ENCODE peak calls at places on chromosomes 13 and 19, in six cellular contexts. One of them, this sample, is unnamed.

GRCh38 chr19:18814063-18814462 is 17.7 kb upstream of the UPF1 start:
- DNase-seq in mesendoderm: no peak
- DNase-seq in H1: no peak
- DNase-seq in H9: no peak
- DNase-seq in mesenchymal stem cell: no peak
- DNase-seq in IMR-90: no peak
- DNase-seq in this sample: no peak

GRCh38 chr19:36201684-36202083 is 12.8 kb downstream of the ZNF565 start:
- DNase-seq in IMR-90: no peak
- DNase-seq in H9: no peak
- DNase-seq in mesenchymal stem cell: no peak
- DNase-seq in H1: no peak
- DNase-seq in mesendoderm: no peak
- DNase-seq in this sample: no peak

GRCh38 chr13:99308481-99309087 is 1.4 kb upstream of the GPR183 start:
- DNase-seq in H9: no peak
- DNase-seq in mesendoderm: no peak
- DNase-seq in IMR-90: peak; percentile 63
- DNase-seq in mesenchymal stem cell: peak; percentile 86
- DNase-seq in H1: no peak
- DNase-seq in this sample: no peak

GRCh38 chr19:37719111-37719926 is at the start of gene ZNF607:
- DNase-seq in H1: peak; percentile 96
- DNase-seq in IMR-90: peak; percentile 84
- DNase-seq in mesendoderm: peak; percentile 97
- DNase-seq in H9: peak; percentile 97
- DNase-seq in mesenchymal stem cell: peak; percentile 88
- DNase-seq in this sample: peak; percentile 87

GRCh38 chr19:29393915-29394460 is 131.8 kb upstream of the VSTM2B start:
- DNase-seq in H9: no peak
- DNase-seq in mesenchymal stem cell: no peak
- DNase-seq in H1: no peak
- DNase-seq in mesendoderm: peak; percentile 59
- DNase-seq in IMR-90: no peak
- DNase-seq in this sample: no peak

GRCh38 chr19:13825489-13826475 is 30.5 kb downstream of the ZSWIM4 start:
- DNase-seq in H1: peak; percentile 91
- DNase-seq in H9: peak; percentile 93
- DNase-seq in IMR-90: no peak
- DNase-seq in mesendoderm: peak; percentile 87
- DNase-seq in mesenchymal stem cell: peak; percentile 77
- DNase-seq in this sample: no peak

GRCh38 chr13:64471916-64472315 is 2758.2 kb downstream of the PCDH9 start:
- DNase-seq in mesenchymal stem cell: peak; percentile 57
- DNase-seq in H9: no peak
- DNase-seq in mesendoderm: peak; percentile 46
- DNase-seq in IMR-90: peak; percentile 60
- DNase-seq in H1: no peak
- DNase-seq in this sample: no peak

GRCh38 chr13:87953381-87953780 is 282.2 kb downstream of the SLITRK5 start:
- DNase-seq in H1: no peak
- DNase-seq in mesenchymal stem cell: no peak
- DNase-seq in H9: no peak
- DNase-seq in mesendoderm: no peak
- DNase-seq in IMR-90: no peak
- DNase-seq in this sample: no peak

GRCh38 chr13:76012091-76012721 is 376.1 kb downstream of the LMO7 start:
- DNase-seq in H1: no peak
- DNase-seq in mesenchymal stem cell: peak; percentile 28
- DNase-seq in IMR-90: peak; percentile 40
- DNase-seq in H9: no peak
- DNase-seq in mesendoderm: peak; percentile 71
- DNase-seq in this sample: no peak

GRCh38 chr19:35559781-35560180 is 3.7 kb downstream of the ATP4A start:
- DNase-seq in mesendoderm: no peak
- DNase-seq in IMR-90: no peak
- DNase-seq in H9: no peak
- DNase-seq in mesenchymal stem cell: no peak
- DNase-seq in H1: no peak
- DNase-seq in this sample: no peak

GRCh38 chr13:109131698-109132257 is 502.4 kb downstream of the MYO16 start:
- DNase-seq in IMR-90: peak; percentile 21
- DNase-seq in mesenchymal stem cell: peak; percentile 79
- DNase-seq in H9: no peak
- DNase-seq in mesendoderm: peak; percentile 62
- DNase-seq in H1: no peak
- DNase-seq in this sample: no peak

GRCh38 chr19:57888494-57889231 is at the start of gene ZNF814:
- DNase-seq in H9: peak; percentile 94
- DNase-seq in IMR-90: peak; percentile 84
- DNase-seq in mesenchymal stem cell: peak; percentile 92
- DNase-seq in mesendoderm: peak; percentile 99
- DNase-seq in H1: peak; percentile 93
- DNase-seq in this sample: peak; percentile 86

GRCh38 chr13:113074876-113075275 is 30.7 kb upstream of the F7 start:
- DNase-seq in H1: no peak
- DNase-seq in IMR-90: no peak
- DNase-seq in mesenchymal stem cell: no peak
- DNase-seq in H9: no peak
- DNase-seq in mesendoderm: no peak
- DNase-seq in this sample: no peak

GRCh38 chr13:45928843-45929242 is 77.3 kb upstream of the SIAH3 start:
- DNase-seq in mesenchymal stem cell: no peak
- DNase-seq in mesendoderm: no peak
- DNase-seq in IMR-90: no peak
- DNase-seq in H1: no peak
- DNase-seq in H9: no peak
- DNase-seq in this sample: no peak

GRCh38 chr13:110293649-110294048 is 13.3 kb downstream of the COL4A1 start:
- DNase-seq in H1: no peak
- DNase-seq in mesenchymal stem cell: no peak
- DNase-seq in H9: no peak
- DNase-seq in mesendoderm: no peak
- DNase-seq in IMR-90: no peak
- DNase-seq in this sample: no peak

GRCh38 chr13:78660130-78660857 is 1.3 kb upstream of the OBI1 start:
- DNase-seq in H1: no peak
- DNase-seq in mesendoderm: peak; percentile 82
- DNase-seq in mesenchymal stem cell: no peak
- DNase-seq in IMR-90: no peak
- DNase-seq in H9: peak; percentile 46
- DNase-seq in this sample: no peak

GRCh38 chr19:18503337-18503970 is 18.4 kb downstream of the ELL start:
- DNase-seq in IMR-90: no peak
- DNase-seq in H9: no peak
- DNase-seq in H1: no peak
- DNase-seq in mesenchymal stem cell: no peak
- DNase-seq in mesendoderm: no peak
- DNase-seq in this sample: no peak

GRCh38 chr19:40283414-40284250 is 1.5 kb downstream of the AKT2 start:
- DNase-seq in IMR-90: peak; percentile 19
- DNase-seq in H1: no peak
- DNase-seq in H9: no peak
- DNase-seq in mesendoderm: no peak
- DNase-seq in mesenchymal stem cell: peak; percentile 45
- DNase-seq in this sample: no peak

GRCh38 chr13:43653980-43654379 is 132.8 kb downstream of the ENOX1 start:
- DNase-seq in mesendoderm: no peak
- DNase-seq in H1: no peak
- DNase-seq in H9: no peak
- DNase-seq in IMR-90: no peak
- DNase-seq in mesenchymal stem cell: no peak
- DNase-seq in this sample: no peak

GRCh38 chr19:3770136-3771032 is 1.6 kb downstream of the RAX2 start:
- DNase-seq in IMR-90: no peak
- DNase-seq in H9: no peak
- DNase-seq in mesenchymal stem cell: no peak
- DNase-seq in H1: no peak
- DNase-seq in mesendoderm: no peak
- DNase-seq in this sample: no peak

GRCh38 chr13:33610471-33611015 is 207.4 kb upstream of the RFC3 start:
- DNase-seq in H9: peak; percentile 84
- DNase-seq in H1: peak; percentile 56
- DNase-seq in mesenchymal stem cell: no peak
- DNase-seq in IMR-90: no peak
- DNase-seq in mesendoderm: peak; percentile 83
- DNase-seq in this sample: peak; percentile 26

GRCh38 chr19:7301525-7301924 is 7.3 kb upstream of the INSR start:
- DNase-seq in H9: no peak
- DNase-seq in H1: no peak
- DNase-seq in mesenchymal stem cell: no peak
- DNase-seq in IMR-90: no peak
- DNase-seq in mesendoderm: no peak
- DNase-seq in this sample: no peak

GRCh38 chr19:13742756-13743155 is 21.6 kb upstream of the MRI1 start:
- DNase-seq in H9: no peak
- DNase-seq in mesendoderm: no peak
- DNase-seq in mesenchymal stem cell: no peak
- DNase-seq in H1: no peak
- DNase-seq in IMR-90: peak; percentile 63
- DNase-seq in this sample: no peak

GRCh38 chr13:52599037-52599852 is 43.0 kb upstream of the HNRNPA1L2 start:
- DNase-seq in H9: no peak
- DNase-seq in IMR-90: peak; percentile 71
- DNase-seq in H1: no peak
- DNase-seq in mesenchymal stem cell: no peak
- DNase-seq in mesendoderm: no peak
- DNase-seq in this sample: no peak

GRCh38 chr19:46016426-46017094 is 6.3 kb downstream of the PGLYRP1 start:
- DNase-seq in mesenchymal stem cell: peak; percentile 78
- DNase-seq in H1: peak; percentile 86
- DNase-seq in mesendoderm: peak; percentile 85
- DNase-seq in IMR-90: peak; percentile 68
- DNase-seq in H9: peak; percentile 92
- DNase-seq in this sample: peak; percentile 81

GRCh38 chr13:44374348-44374712 is 706 bp downstream of the SERP2 start:
- DNase-seq in mesenchymal stem cell: no peak
- DNase-seq in IMR-90: no peak
- DNase-seq in mesendoderm: no peak
- DNase-seq in H9: no peak
- DNase-seq in H1: no peak
- DNase-seq in this sample: peak; percentile 37

GRCh38 chr13:106513025-106513424 is 22.4 kb downstream of the EFNB2 start:
- DNase-seq in mesendoderm: no peak
- DNase-seq in IMR-90: peak; percentile 45
- DNase-seq in H9: no peak
- DNase-seq in mesenchymal stem cell: peak; percentile 39
- DNase-seq in H1: no peak
- DNase-seq in this sample: no peak

GRCh38 chr19:1220452-1221037 is 15.0 kb downstream of the STK11 start:
- DNase-seq in mesendoderm: no peak
- DNase-seq in mesenchymal stem cell: no peak
- DNase-seq in H9: no peak
- DNase-seq in IMR-90: no peak
- DNase-seq in H1: peak; percentile 67
- DNase-seq in this sample: no peak

GRCh38 chr13:44317752-44318550 is 55.7 kb upstream of the SERP2 start:
- DNase-seq in mesenchymal stem cell: no peak
- DNase-seq in mesendoderm: no peak
- DNase-seq in IMR-90: peak; percentile 72
- DNase-seq in H9: no peak
- DNase-seq in H1: no peak
- DNase-seq in this sample: no peak

GRCh38 chr19:51006406-51006805 is 5.0 kb upstream of the KLK8 start:
- DNase-seq in mesendoderm: no peak
- DNase-seq in mesenchymal stem cell: no peak
- DNase-seq in IMR-90: no peak
- DNase-seq in H9: no peak
- DNase-seq in H1: no peak
- DNase-seq in this sample: no peak

GRCh38 chr13:43766766-43767165 is 20.0 kb downstream of the ENOX1 start:
- DNase-seq in mesenchymal stem cell: no peak
- DNase-seq in H1: no peak
- DNase-seq in IMR-90: no peak
- DNase-seq in mesendoderm: no peak
- DNase-seq in H9: no peak
- DNase-seq in this sample: no peak

GRCh38 chr13:76885203-76886004 is 801 bp downstream of the KCTD12 start:
- DNase-seq in mesenchymal stem cell: peak; percentile 82
- DNase-seq in H9: peak; percentile 65
- DNase-seq in H1: peak; percentile 75
- DNase-seq in IMR-90: peak; percentile 61
- DNase-seq in mesendoderm: peak; percentile 79
- DNase-seq in this sample: peak; percentile 48

GRCh38 chr13:80441968-80442367 is 101.0 kb upstream of the SPRY2 start:
- DNase-seq in H1: no peak
- DNase-seq in H9: no peak
- DNase-seq in mesendoderm: no peak
- DNase-seq in IMR-90: no peak
- DNase-seq in mesenchymal stem cell: no peak
- DNase-seq in this sample: no peak

GRCh38 chr13:48975101-48975925 is at the start of gene FNDC3A:
- DNase-seq in H1: peak; percentile 84
- DNase-seq in IMR-90: peak; percentile 64
- DNase-seq in H9: peak; percentile 79
- DNase-seq in mesenchymal stem cell: peak; percentile 74
- DNase-seq in mesendoderm: peak; percentile 90
- DNase-seq in this sample: no peak
- H2AK5ac ChIP-seq in H1: no peak within 1 kb of the TSS
- H2AK5ac ChIP-seq in IMR-90: peak within 1 kb of the TSS; percentile 20
- H2AK5ac ChIP-seq in H9: no peak within 1 kb of the TSS
- H2AK5ac ChIP-seq in mesenchymal stem cell: no peak within 1 kb of the TSS
- H2AK5ac ChIP-seq in mesendoderm: no peak within 1 kb of the TSS
- H2AK5ac ChIP-seq in this sample: peak within 1 kb of the TSS; percentile 8

GRCh38 chr19:54430306-54431254 is 15.3 kb downstream of the TTYH1 start:
- DNase-seq in mesenchymal stem cell: peak; percentile 68
- DNase-seq in H1: peak; percentile 94
- DNase-seq in H9: peak; percentile 85
- DNase-seq in mesendoderm: peak; percentile 91
- DNase-seq in IMR-90: no peak
- DNase-seq in this sample: no peak
- H2AK5ac ChIP-seq in mesenchymal stem cell: no peak overlapping the region
- H2AK5ac ChIP-seq in H1: no peak overlapping the region
- H2AK5ac ChIP-seq in H9: no peak overlapping the region
- H2AK5ac ChIP-seq in mesendoderm: no peak overlapping the region
- H2AK5ac ChIP-seq in IMR-90: peak overlapping the region; percentile 31
- H2AK5ac ChIP-seq in this sample: peak overlapping the region; percentile 88

GRCh38 chr19:48794291-48794690 is 16.5 kb downstream of the BCAT2 start:
- DNase-seq in IMR-90: no peak
- DNase-seq in mesenchymal stem cell: no peak
- DNase-seq in H1: no peak
- DNase-seq in mesendoderm: no peak
- DNase-seq in H9: no peak
- DNase-seq in this sample: no peak
- H2AK5ac ChIP-seq in IMR-90: peak overlapping the region; percentile 1
- H2AK5ac ChIP-seq in mesenchymal stem cell: peak overlapping the region; percentile 5
- H2AK5ac ChIP-seq in H1: peak overlapping the region; percentile 70
- H2AK5ac ChIP-seq in mesendoderm: no peak overlapping the region
- H2AK5ac ChIP-seq in H9: no peak overlapping the region
- H2AK5ac ChIP-seq in this sample: peak overlapping the region; percentile 34

DNA sequence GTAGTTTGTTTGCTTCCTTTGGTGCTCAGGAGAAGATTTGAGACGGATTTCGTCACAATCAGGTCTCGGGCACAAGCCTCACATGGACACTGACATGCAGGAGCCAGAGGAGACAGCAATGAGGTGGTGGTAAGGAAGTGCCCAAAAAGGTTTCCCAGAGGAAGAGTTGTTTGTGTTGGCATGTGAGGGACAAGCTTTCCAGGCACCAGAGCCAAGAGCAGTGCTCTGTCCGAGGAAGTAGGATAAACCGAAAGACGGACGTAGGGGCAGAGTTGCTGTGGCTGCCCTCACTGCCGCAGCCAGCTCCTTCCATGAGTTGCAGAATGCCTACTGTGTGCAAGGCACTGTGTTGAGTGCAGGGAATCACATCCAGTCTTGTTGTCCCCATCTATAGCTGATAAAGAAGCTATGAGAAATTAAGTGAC is 27.7 kb downstream of the SAE1 start:
- DNase-seq in mesenchymal stem cell: no peak
- DNase-seq in mesendoderm: no peak
- DNase-seq in H9: no peak
- DNase-seq in IMR-90: no peak
- DNase-seq in H1: no peak
- DNase-seq in this sample: no peak
- H2AK5ac ChIP-seq in mesenchymal stem cell: peak overlapping the region; percentile 88
- H2AK5ac ChIP-seq in mesendoderm: peak overlapping the region; percentile 57
- H2AK5ac ChIP-seq in H9: no peak overlapping the region
- H2AK5ac ChIP-seq in IMR-90: peak overlapping the region; percentile 72
- H2AK5ac ChIP-seq in H1: peak overlapping the region; percentile 72
- H2AK5ac ChIP-seq in this sample: no peak overlapping the region

This sample was measured in neuronal stem cell.